ENCODE peak calls at places on chromosome 22, in seven cellular contexts. P is PC-3, G is right lobe of liver, O is iPS DF 6.9, R is GM23338, T is caudate nucleus, J is endothelial cell of umbilical vein. M is an unnamed sample.

GRCh38 chr22:23750744-23751440 is at the start of gene ZNF70:
- DNase-seq in J (peak), G (peak), O (no peak), P (peak), T (peak), R (peak), M (no peak)

GRCh38 chr22:31901388-31902137 is 42.8 kb upstream of the YWHAH start:
- DNase-seq in O (no peak), R (no peak), P (no peak), G (no peak), T (no peak), J (peak), M (no peak)

GRCh38 chr22:30884211-30885000 is 84.2 kb downstream of the MORC2 start:
- DNase-seq in O (no peak), G (peak), R (no peak), T (peak), J (no peak), P (no peak), M (no peak)

GRCh38 chr22:39666926-39667325 is 96.4 kb downstream of the CACNA1I start:
- DNase-seq in J (no peak), G (no peak), P (no peak), O (no peak), T (no peak), R (peak), M (no peak)

GRCh38 chr22:22086501-22087158 is 104.0 kb upstream of the TOP3B start:
- DNase-seq in T (no peak), P (no peak), O (no peak), G (no peak), R (no peak), J (no peak), M (no peak)

GRCh38 chr22:49212002-49212401 is 615.7 kb downstream of the BRD1 start:
- DNase-seq in R (no peak), P (no peak), T (no peak), G (peak), J (no peak), O (no peak), M (no peak)

GRCh38 chr22:27201741-27202140 is 544.4 kb downstream of the MIAT start:
- DNase-seq in P (no peak), T (no peak), G (no peak), O (no peak), J (no peak), R (no peak), M (no peak)

GRCh38 chr22:48952256-48953102 is 875.2 kb downstream of the BRD1 start:
- DNase-seq in R (no peak), P (no peak), J (no peak), T (no peak), O (no peak), G (no peak), M (no peak)

GRCh38 chr22:48951836-48952235 is 875.8 kb downstream of the BRD1 start:
- DNase-seq in O (no peak), P (no peak), G (no peak), J (no peak), R (no peak), T (no peak), M (no peak)

GRCh38 chr22:25655536-25655935 is 86.5 kb upstream of the MYO18B start:
- DNase-seq in T (no peak), G (no peak), R (no peak), P (no peak), J (no peak), O (no peak), M (no peak)
- H3K27ac ChIP-seq in T (no peak), G (no peak), R (no peak), P (no peak), J (no peak), O (no peak), M (no peak)

DNA sequence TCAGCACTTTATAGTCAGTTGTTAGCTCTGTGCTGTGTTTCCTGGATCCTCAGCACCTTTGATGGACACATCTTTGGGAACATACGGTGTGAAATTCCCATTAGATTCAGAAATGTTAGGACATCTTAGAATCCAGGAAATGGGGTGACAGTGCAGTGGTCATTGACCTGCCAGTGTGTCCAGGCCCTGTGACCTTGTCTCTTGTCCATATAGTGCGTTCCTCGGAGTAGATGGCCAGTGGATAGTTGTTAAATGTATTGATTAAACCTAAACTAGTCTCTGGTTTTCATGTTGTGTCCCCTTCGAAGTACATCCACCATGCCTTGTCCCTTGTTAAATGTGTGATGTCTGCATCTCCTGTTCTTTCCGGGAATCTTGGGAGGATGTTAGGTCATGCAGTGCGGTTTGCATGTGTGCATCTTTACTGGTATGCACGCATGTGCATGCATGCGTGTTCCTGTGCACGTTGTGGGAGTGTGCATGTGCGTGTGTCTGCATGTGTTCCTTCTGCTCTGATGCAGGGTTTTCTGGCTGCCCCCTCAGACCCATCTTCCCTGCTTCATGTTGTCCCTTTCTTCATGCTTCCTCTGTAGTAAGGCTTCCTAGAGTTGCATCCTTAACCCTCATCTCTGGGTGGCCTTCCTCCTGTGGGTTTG is 4.0 kb downstream of the DGCR8 start:
- DNase-seq in O (no peak), P (no peak), R (no peak), J (no peak), G (no peak), T (no peak), M (no peak)
- H3K27ac ChIP-seq in O (no peak), P (no peak), R (peak), J (no peak), G (peak), T (no peak), M (no peak)

GRCh38 chr22:33557836-33558235 is 362.4 kb downstream of the LARGE1 start:
- DNase-seq in T (no peak), J (no peak), O (no peak), P (no peak), G (no peak), R (no peak), M (no peak)

GRCh38 chr22:33555814-33556522 is 364.3 kb downstream of the LARGE1 start:
- DNase-seq in G (no peak), T (no peak), O (no peak), P (no peak), R (no peak), J (no peak), M (no peak)

DNA sequence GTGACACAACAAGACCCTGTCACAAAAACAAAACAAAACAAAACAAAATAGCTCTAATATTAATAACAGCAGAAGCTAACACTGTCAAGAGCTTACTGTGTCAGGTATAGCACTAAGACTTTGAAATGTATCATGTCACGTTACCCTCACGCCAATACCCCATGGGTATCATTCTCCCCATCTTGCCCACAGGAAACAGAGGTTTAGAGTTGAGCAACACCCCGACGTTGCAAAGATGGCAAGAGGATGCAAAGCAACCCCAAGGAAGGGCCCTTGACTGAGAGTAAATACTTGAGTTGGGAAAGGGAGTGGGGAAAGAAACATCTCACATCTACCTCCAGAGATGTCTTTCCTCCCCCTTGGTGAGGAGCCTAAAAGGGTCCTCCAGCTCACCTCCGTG is 366.8 kb downstream of the LARGE1 start:
- DNase-seq in O (no peak), J (no peak), G (no peak), P (no peak), R (no peak), T (no peak), M (no peak)
- H3K27ac ChIP-seq in O (no peak), J (no peak), G (no peak), P (no peak), R (no peak), T (no peak), M (no peak)

GRCh38 chr22:38260760-38261477 is 11.9 kb downstream of the TMEM184B start:
- DNase-seq in J (no peak), G (no peak), R (no peak), O (no peak), T (peak), P (no peak), M (no peak)
- H3K27ac ChIP-seq in J (no peak), G (no peak), R (no peak), O (no peak), T (peak), P (no peak), M (no peak)

DNA sequence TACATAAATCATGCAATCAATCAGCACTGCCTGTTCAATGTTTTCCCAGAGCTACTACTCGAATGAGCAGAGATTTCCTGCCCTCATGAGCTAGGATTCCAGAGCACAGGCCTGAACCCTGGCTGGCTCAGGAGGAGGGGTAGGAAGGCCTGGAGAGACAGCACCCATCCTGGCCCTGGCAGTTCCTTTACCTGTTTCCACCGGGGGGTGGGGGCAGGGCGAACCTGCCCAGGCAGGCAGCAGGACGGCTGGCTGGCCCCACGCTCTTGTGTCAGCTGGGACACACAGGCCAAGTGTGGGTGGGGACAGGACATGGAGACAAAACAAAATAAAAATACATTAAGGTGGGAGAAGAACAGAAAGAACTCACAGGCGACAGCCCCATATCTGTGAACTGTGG is 109.8 kb upstream of the BID start:
- DNase-seq in P (no peak), J (no peak), O (no peak), T (no peak), G (peak), R (no peak), M (no peak)
- H3K27ac ChIP-seq in P (no peak), J (no peak), O (no peak), T (peak), G (peak), R (no peak), M (peak)

GRCh38 chr22:37026325-37026724 is 6.8 kb downstream of the MPST start:
- DNase-seq in T (no peak), G (no peak), P (no peak), O (no peak), J (no peak), R (no peak), M (no peak)
- H3K27ac ChIP-seq in T (no peak), G (no peak), P (no peak), O (no peak), J (no peak), R (no peak), M (no peak)

DNA sequence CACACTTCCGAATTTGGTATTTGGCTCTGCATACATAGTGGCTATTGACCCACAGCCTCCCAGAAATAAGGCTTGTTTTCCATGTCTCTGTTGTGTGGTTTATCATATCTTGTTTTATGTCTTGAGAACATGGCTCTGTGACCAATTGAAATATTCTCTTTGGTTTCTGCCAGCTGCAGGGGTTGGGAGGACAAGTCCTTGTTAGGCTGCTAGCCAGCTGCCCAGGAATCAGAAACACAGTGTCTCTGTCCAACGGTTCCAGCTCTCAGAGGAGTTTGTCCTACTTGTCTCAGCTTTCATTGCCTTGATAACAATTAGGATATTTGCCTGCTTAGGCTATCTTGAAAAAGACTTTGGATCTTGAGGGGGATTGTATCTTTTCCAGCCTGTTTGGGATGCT is 6.0 kb upstream of the SLC7A4 start:
- DNase-seq in P (no peak), J (no peak), O (no peak), G (no peak), T (no peak), R (no peak), M (no peak)
- H3K27ac ChIP-seq in P (no peak), J (no peak), O (no peak), G (no peak), T (no peak), R (no peak), M (peak)

GRCh38 chr22:45200862-45201511 is 37.3 kb downstream of the NUP50 start:
- DNase-seq in G (no peak), P (peak), J (no peak), T (no peak), O (no peak), R (no peak), M (no peak)
- H3K27ac ChIP-seq in G (no peak), P (peak), J (no peak), T (no peak), O (no peak), R (peak), M (peak)

GRCh38 chr22:44861245-44861644 is 108.9 kb downstream of the ARHGAP8 start:
- DNase-seq in R (no peak), J (no peak), G (no peak), P (no peak), T (no peak), O (no peak), M (no peak)
- H3K27ac ChIP-seq in R (no peak), J (no peak), G (no peak), P (no peak), T (no peak), O (no peak), M (no peak)